ENCODE peak calls at places on chromosomes 1 and 21, in five cellular contexts. One of them, this sample, is unnamed.

GRCh38 chr1:32918166-32918565 is 17.0 kb upstream of the TMEM54 start:
- DNase-seq in GM03348: no peak
- DNase-seq in AG10803: no peak
- DNase-seq in CD8-positive, alpha-beta memory T cell: no peak
- DNase-seq in COR-L47: no peak
- DNase-seq in this sample: no peak

GRCh38 chr21:32253215-32253641 is 25.6 kb downstream of the MIS18A start:
- DNase-seq in GM03348: peak; percentile 84
- DNase-seq in AG10803: peak; percentile 83
- DNase-seq in CD8-positive, alpha-beta memory T cell: no peak
- DNase-seq in COR-L47: no peak
- DNase-seq in this sample: peak; percentile 80

GRCh38 chr1:169363046-169363756 is 4.4 kb downstream of the NME7 start:
- DNase-seq in GM03348: peak; percentile 37
- DNase-seq in AG10803: peak; percentile 82
- DNase-seq in CD8-positive, alpha-beta memory T cell: no peak
- DNase-seq in COR-L47: no peak
- DNase-seq in this sample: peak; percentile 31

GRCh38 chr1:54287821-54288220 is 87.9 kb downstream of the MRPL37 start:
- DNase-seq in GM03348: no peak
- DNase-seq in AG10803: peak; percentile 54
- DNase-seq in CD8-positive, alpha-beta memory T cell: no peak
- DNase-seq in COR-L47: no peak
- DNase-seq in this sample: peak; percentile 60

GRCh38 chr1:222124602-222125001 is 382.7 kb upstream of the DUSP10 start:
- DNase-seq in GM03348: no peak
- DNase-seq in AG10803: no peak
- DNase-seq in CD8-positive, alpha-beta memory T cell: no peak
- DNase-seq in COR-L47: no peak
- DNase-seq in this sample: peak; percentile 5

GRCh38 chr1:219172821-219173220 is 857 bp upstream of the LYPLAL1 start:
- DNase-seq in GM03348: no peak
- DNase-seq in AG10803: no peak
- DNase-seq in CD8-positive, alpha-beta memory T cell: no peak
- DNase-seq in COR-L47: no peak
- DNase-seq in this sample: no peak

GRCh38 chr21:42406201-42406601 is 2.5 kb downstream of the UBASH3A start:
- DNase-seq in GM03348: no peak
- DNase-seq in AG10803: no peak
- DNase-seq in CD8-positive, alpha-beta memory T cell: no peak
- DNase-seq in COR-L47: no peak
- DNase-seq in this sample: no peak

GRCh38 chr1:187157552-187157951 is 328.8 kb downstream of the PLA2G4A start:
- DNase-seq in GM03348: no peak
- DNase-seq in AG10803: no peak
- DNase-seq in CD8-positive, alpha-beta memory T cell: no peak
- DNase-seq in COR-L47: no peak
- DNase-seq in this sample: no peak